ENCODE peak calls at places on chromosomes 12 and 14, in four cellular contexts. I, P, Y and U are unnamed samples.

GRCh38 chr12:104534162-104534856 is 77.6 kb downstream of the CHST11 start:
- DNase-seq in I (no peak), P (no peak), Y (no peak), U (no peak)

GRCh38 chr12:55019784-55020183 is at the start of gene NEUROD4:
- DNase-seq in I (no peak), P (peak; percentile 12), Y (peak; percentile 54), U (peak; percentile 89)

GRCh38 chr14:35438910-35439713 is 34.6 kb upstream of the NFKBIA start:
- DNase-seq in I (no peak), P (peak; percentile 31), Y (no peak), U (peak; percentile 7)

GRCh38 chr12:98238513-98238912 is 276.9 kb upstream of the TMPO start:
- DNase-seq in I (peak; percentile 55), P (no peak), Y (no peak), U (no peak)

GRCh38 chr12:54689034-54689372 is 40.8 kb upstream of the DCD start:
- DNase-seq in I (no peak), P (no peak), Y (no peak), U (no peak)

GRCh38 chr12:121562484-121562883 is 18.3 kb downstream of the KDM2B start:
- DNase-seq in I (no peak), P (no peak), Y (no peak), U (no peak)

GRCh38 chr14:24122971-24123370 is 7.5 kb upstream of the FITM1 start:
- DNase-seq in I (no peak), P (no peak), Y (no peak), U (no peak)

GRCh38 chr12:131539381-131539780 is 171.5 kb upstream of the SFSWAP start:
- DNase-seq in I (no peak), P (no peak), Y (no peak), U (no peak)

GRCh38 chr12:28340261-28340660 is 150.0 kb downstream of the CCDC91 start:
- DNase-seq in I (no peak), P (no peak), Y (no peak), U (no peak)

GRCh38 chr12:92144045-92144630 is 1.5 kb downstream of the BTG1 start:
- DNase-seq in I (peak; percentile 80), P (peak; percentile 66), Y (peak; percentile 64), U (peak; percentile 55)

GRCh38 chr12:76003263-76003640 is 28.3 kb downstream of the PHLDA1 start:
- DNase-seq in I (no peak), P (no peak), Y (no peak), U (no peak)

GRCh38 chr12:73863541-73863940 is 674.1 kb upstream of the ATXN7L3B start:
- DNase-seq in I (no peak), P (peak; percentile 21), Y (no peak), U (no peak)

GRCh38 chr12:67630373-67631088 is 18.0 kb upstream of the DYRK2 start:
- DNase-seq in I (peak; percentile 15), P (no peak), Y (peak; percentile 52), U (no peak)

GRCh38 chr12:57844725-57845477 is 1.6 kb downstream of the CTDSP2 start:
- DNase-seq in I (peak; percentile 86), P (peak; percentile 23), Y (peak; percentile 93), U (no peak)

GRCh38 chr14:106491851-106492250 is 965.5 kb downstream of the TMEM121 start:
- DNase-seq in I (no peak), P (no peak), Y (no peak), U (no peak)

GRCh38 chr12:116719661-116720060 is 18.2 kb downstream of the SPRING1 start:
- DNase-seq in I (no peak), P (no peak), Y (no peak), U (no peak)

GRCh38 chr12:112159146-112159541 is 33.8 kb downstream of the TRAFD1 start:
- DNase-seq in I (no peak), P (no peak), Y (no peak), U (no peak)

GRCh38 chr12:6688543-6688999 is 604 bp downstream of the ZNF384 start:
- DNase-seq in I (no peak), P (no peak), Y (no peak), U (peak; percentile 67)

GRCh38 chr12:107014050-107014449 is 27.1 kb upstream of the MTERF2 start:
- DNase-seq in I (no peak), P (peak; percentile 56), Y (no peak), U (no peak)

GRCh38 chr12:10558291-10558690 is 52.6 kb downstream of the EIF2S3B start:
- DNase-seq in I (no peak), P (no peak), Y (no peak), U (no peak)

DNA sequence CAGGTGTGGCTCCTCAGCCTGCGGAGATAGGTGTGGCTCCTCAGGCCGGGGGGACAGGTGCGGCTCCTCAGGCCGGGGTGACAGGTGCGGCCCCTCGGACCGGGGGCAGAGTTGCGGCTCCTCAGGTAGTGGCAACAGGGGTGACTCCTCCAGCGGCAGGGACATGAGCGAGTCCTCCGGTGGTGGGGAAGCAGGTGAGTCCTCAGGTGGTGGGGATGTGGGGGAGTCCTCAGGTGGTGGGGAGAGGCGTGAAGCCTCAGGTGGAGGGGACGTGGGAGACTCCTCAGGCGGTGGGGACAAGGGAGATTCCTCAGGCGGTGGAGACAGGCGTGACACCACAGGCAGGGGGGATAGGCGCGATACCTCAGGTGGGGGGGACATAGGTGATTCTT is 9.2 kb downstream of the KMT2D start:
- DNase-seq in I (no peak), P (no peak), Y (no peak), U (no peak)
- H3K36me3 ChIP-seq in I (no peaks in the 10 kb centered on the region), P (peaks cover 71% of the 10 kb centered on the region), Y (peaks cover 87% of the 10 kb centered on the region), U (peaks cover 70% of the 10 kb centered on the region)

GRCh38 chr12:58901664-58902063 is 18.6 kb downstream of the LRIG3 start:
- DNase-seq in I (no peak), P (no peak), Y (no peak), U (no peak)

GRCh38 chr12:58906917-58907316 is 13.4 kb downstream of the LRIG3 start:
- DNase-seq in I (no peak), P (no peak), Y (no peak), U (no peak)

GRCh38 chr12:58905422-58905821 is 14.9 kb downstream of the LRIG3 start:
- DNase-seq in I (no peak), P (no peak), Y (no peak), U (no peak)

DNA sequence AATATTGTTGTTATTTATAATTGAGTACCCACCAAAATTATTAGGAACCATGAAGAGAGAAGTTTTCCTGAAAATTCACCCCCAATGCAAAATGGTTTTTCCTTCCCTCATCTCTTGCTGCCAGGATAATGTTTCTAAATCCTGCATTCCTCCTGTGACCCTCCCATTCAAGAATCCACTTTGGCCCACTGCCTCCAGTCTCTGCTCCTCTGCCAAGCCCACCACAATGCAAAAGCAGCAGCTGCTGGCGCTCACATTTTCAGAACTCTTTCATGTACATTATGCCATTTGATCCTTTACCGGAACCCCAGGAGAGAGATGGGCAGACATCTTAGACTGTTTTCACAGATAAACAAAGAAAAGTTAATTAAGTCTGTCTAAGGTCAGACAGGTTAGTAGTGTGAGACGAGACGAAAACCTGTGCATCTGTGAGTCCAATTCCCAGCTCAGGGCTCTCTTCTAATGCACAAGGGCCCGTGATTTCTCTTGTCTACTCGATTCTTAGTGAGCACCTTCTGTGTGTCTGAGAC is 12.9 kb downstream of the LRIG3 start:
- DNase-seq in I (no peak), P (no peak), Y (no peak), U (no peak)
- H3K4me1 ChIP-seq in I (no peaks in the 10 kb centered on the region), P (no peaks in the 10 kb centered on the region), Y (no peaks in the 10 kb centered on the region), U (no peaks in the 10 kb centered on the region)

GRCh38 chr12:85504164-85504563 is 224.1 kb downstream of the ALX1 start:
- DNase-seq in I (no peak), P (no peak), Y (no peak), U (no peak)
- H3K36me3 ChIP-seq in I (no peaks in the 10 kb centered on the region), P (no peaks in the 10 kb centered on the region), Y (no peaks in the 10 kb centered on the region), U (no peaks in the 10 kb centered on the region)

GRCh38 chr12:14384783-14385638 is 19.5 kb downstream of the ATF7IP start:
- DNase-seq in I (peak; percentile 57), P (peak; percentile 93), Y (no peak), U (peak; percentile 61)
- H3K4me1 ChIP-seq in I (no peaks in the 10 kb centered on the region), P (peaks cover 7% of the 10 kb centered on the region), Y (peaks cover 3% of the 10 kb centered on the region), U (peaks cover 3% of the 10 kb centered on the region)

GRCh38 chr14:68790656-68791077 is 2.2 kb downstream of the ZFP36L1 start:
- DNase-seq in I (peak; percentile 17), P (no peak), Y (no peak), U (no peak)
- H3K36me3 ChIP-seq in I (no peaks in the 10 kb centered on the region), P (peaks cover 43% of the 10 kb centered on the region), Y (peaks cover 53% of the 10 kb centered on the region), U (peaks cover 19% of the 10 kb centered on the region)

DNA sequence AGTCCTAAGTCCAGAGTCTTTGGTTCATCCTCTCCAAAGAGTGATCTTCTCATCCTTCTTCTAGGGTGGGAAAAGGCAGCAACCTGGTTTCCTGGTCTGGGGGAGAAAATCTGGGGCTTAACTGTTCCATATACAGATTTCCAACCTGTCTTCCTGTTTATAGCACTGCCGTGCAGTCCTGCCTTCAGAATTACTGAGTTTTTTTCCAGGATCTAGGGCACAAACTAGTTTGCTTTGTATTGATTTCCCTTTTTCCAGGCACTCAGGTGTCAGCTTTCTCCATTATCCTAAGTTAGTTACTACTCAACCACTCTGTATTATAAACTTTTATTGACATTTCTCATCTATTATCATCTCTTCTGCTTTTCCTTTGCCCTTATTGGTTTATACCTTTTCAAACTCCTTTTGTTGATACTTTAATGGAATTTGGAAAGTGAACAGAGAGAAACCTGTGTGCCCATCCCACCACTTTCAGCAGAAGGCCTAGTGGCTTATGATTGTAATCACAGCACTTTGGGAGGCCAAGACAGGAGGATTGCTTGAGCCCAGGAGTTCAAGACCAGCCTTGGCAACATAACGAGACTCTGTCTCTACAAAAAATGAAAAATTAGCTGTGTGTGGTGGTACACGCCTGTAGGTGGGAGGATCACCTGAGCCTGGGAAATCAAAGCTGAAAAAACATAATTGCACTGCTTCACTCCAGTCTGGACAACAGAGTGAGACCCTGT is 4.1 kb upstream of the LYZ start:
- DNase-seq in I (no peak), P (no peak), Y (no peak), U (no peak)
- H3K4me1 ChIP-seq in I (no peaks in the 10 kb centered on the region), P (peaks cover 2% of the 10 kb centered on the region), Y (no peaks in the 10 kb centered on the region), U (no peaks in the 10 kb centered on the region)

GRCh38 chr12:124953689-124954405 is 35.1 kb downstream of the DHX37 start:
- DNase-seq in I (no peak), P (no peak), Y (no peak), U (no peak)

GRCh38 chr12:124954771-124955170 is 34.2 kb downstream of the DHX37 start:
- DNase-seq in I (no peak), P (no peak), Y (no peak), U (no peak)

GRCh38 chr12:124949779-124950728 is 35.6 kb upstream of the UBC start:
- DNase-seq in I (no peak), P (no peak), Y (peak; percentile 50), U (no peak)

GRCh38 chr12:124952801-124953200 is 36.1 kb downstream of the DHX37 start:
- DNase-seq in I (no peak), P (no peak), Y (no peak), U (no peak)

DNA sequence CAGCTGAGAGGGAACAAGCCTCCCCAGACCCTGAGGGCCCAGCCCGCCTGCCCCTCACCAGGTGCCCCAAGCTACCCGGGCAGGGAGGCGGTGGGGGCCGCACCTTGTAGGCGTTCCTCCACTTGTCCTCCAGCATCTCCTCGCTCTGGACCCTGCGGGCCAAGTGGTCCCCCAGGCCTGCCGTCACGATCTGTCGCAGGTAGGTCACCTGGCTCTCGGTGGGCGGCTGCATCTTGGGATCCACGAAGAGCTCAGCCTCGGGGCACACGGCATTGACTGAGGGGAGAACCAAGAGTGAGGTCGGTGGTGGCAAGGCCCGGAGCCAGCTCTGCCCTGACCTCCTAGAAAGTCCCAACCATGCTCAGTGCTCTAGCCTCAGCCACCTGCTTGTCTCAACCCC is 36.6 kb downstream of the DHX37 start:
- DNase-seq in I (no peak), P (no peak), Y (no peak), U (no peak)
- H3K36me3 ChIP-seq in I (no peaks in the 10 kb centered on the region), P (peaks cover 33% of the 10 kb centered on the region), Y (peaks cover 100% of the 10 kb centered on the region), U (peaks cover 42% of the 10 kb centered on the region)

GRCh38 chr12:72275551-72275950 is 3.4 kb downstream of the TRHDE start:
- DNase-seq in I (no peak), P (no peak), Y (no peak), U (no peak)
- H3K4me1 ChIP-seq in I (no peaks in the 10 kb centered on the region), P (no peaks in the 10 kb centered on the region), Y (peaks cover 10% of the 10 kb centered on the region), U (no peaks in the 10 kb centered on the region)

GRCh38 chr14:92568621-92569479 is 55.3 kb downstream of the RIN3 start:
- DNase-seq in I (no peak), P (no peak), Y (peak; percentile 51), U (no peak)
- H3K36me3 ChIP-seq in I (no peaks in the 10 kb centered on the region), P (no peaks in the 10 kb centered on the region), Y (no peaks in the 10 kb centered on the region), U (no peaks in the 10 kb centered on the region)